ENCODE peak calls at places on chromosome 4, in four cellular contexts. H is heart left ventricle, W is lower leg skin, Q is choroid plexus epithelial cell. Z is an unnamed sample.

GRCh38 chr4:53019485-53020382 is 157.6 kb downstream of the RASL11B start:
- DNase-seq in H (no peak), W (no peak), Q (peak; percentile 83), Z (peak; percentile 89)

GRCh38 chr4:15479089-15479912 is 9.6 kb downstream of the CC2D2A start:
- DNase-seq in H (peak; percentile 41), W (no peak), Q (peak; percentile 94), Z (peak; percentile 59)

GRCh38 chr4:26174033-26174432 is 146.8 kb upstream of the RBPJ start:
- DNase-seq in H (no peak), W (no peak), Q (no peak), Z (peak; percentile 66)

GRCh38 chr4:14807857-14808256 is 194.4 kb upstream of the CPEB2 start:
- DNase-seq in H (no peak), W (no peak), Q (no peak), Z (no peak)

GRCh38 chr4:139525414-139525813 is 30.6 kb downstream of the SETD7 start:
- DNase-seq in H (no peak), W (no peak), Q (no peak), Z (peak; percentile 6)

GRCh38 chr4:63218837-63219236 is 1190.4 kb downstream of the TECRL start:
- DNase-seq in H (no peak), W (no peak), Q (no peak), Z (no peak)

GRCh38 chr4:26242451-26242850 is 78.4 kb upstream of the RBPJ start:
- DNase-seq in H (no peak), W (no peak), Q (peak; percentile 50), Z (no peak)

GRCh38 chr4:138390286-138390685 is 148.1 kb upstream of the SLC7A11 start:
- DNase-seq in H (no peak), W (no peak), Q (no peak), Z (no peak)

GRCh38 chr4:47741200-47741599 is 96.7 kb downstream of the CORIN start:
- DNase-seq in H (no peak), W (no peak), Q (peak; percentile 72), Z (no peak)

GRCh38 chr4:144649646-144650045 is 3.7 kb downstream of the HHIP start:
- DNase-seq in H (no peak), W (no peak), Q (no peak), Z (no peak)
- H3K4me3 ChIP-seq in H (no peak overlapping the region), W (no peak overlapping the region), Q (peak overlapping the region; percentile 0), Z (no peak overlapping the region)

GRCh38 chr4:95255396-95256107 is 293.2 kb downstream of the UNC5C start:
- DNase-seq in H (peak; percentile 36), W (no peak), Q (peak; percentile 85), Z (no peak)

GRCh38 chr4:95251568-95251967 is 297.2 kb downstream of the UNC5C start:
- DNase-seq in H (no peak), W (no peak), Q (no peak), Z (no peak)

GRCh38 chr4:95250544-95251137 is 298.1 kb downstream of the UNC5C start:
- DNase-seq in H (no peak), W (no peak), Q (no peak), Z (no peak)

DNA sequence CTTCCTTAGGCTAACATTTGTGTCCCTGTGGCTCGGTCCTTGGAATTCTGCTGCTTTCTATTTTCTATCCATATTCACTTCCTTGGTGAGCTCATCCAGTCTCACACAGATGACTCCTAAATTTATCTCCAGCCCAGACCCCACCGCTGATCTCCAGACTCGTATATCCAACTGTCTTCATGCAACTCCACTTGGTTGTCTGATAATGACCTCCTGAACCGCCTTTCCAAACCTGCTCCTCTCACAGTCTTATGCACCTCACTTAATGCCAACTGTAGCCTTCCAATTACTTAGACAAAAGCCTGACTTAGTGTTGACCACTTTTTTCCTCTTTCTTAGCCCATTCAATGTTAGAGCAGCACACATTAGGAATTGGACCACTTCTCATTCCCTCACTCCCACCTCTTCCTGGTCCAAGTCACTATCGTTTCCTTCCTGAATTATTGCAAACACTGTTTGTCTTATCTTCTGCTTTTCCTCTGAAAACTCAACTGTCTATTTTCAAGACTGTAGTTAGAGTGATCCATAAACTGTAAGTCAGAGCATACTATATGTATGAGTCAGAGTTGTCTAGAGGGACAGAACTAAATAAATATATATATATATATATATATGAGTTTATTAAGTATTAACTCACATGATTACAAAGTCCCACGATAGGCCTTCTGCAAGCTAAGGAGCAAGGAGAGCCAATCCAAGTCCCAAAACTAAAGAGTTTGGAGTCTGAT is 292.5 kb downstream of the UNC5C start:
- DNase-seq in H (no peak), W (no peak), Q (peak; percentile 42), Z (no peak)
- H3K4me3 ChIP-seq in H (no peak overlapping the region), W (no peak overlapping the region), Q (no peak overlapping the region), Z (no peak overlapping the region)

GRCh38 chr4:74097631-74098550 is 1.1 kb downstream of the CXCL2 start:
- DNase-seq in H (no peak), W (no peak), Q (peak; percentile 40), Z (peak; percentile 1)

GRCh38 chr4:74096265-74096980 is 2.6 kb downstream of the CXCL2 start:
- DNase-seq in H (no peak), W (no peak), Q (peak; percentile 54), Z (no peak)

GRCh38 chr4:74095886-74096264 is 3.1 kb downstream of the CXCL2 start:
- DNase-seq in H (no peak), W (no peak), Q (peak; percentile 17), Z (no peak)

GRCh38 chr4:74098628-74098995 is 383 bp downstream of the CXCL2 start:
- DNase-seq in H (no peak), W (no peak), Q (peak; percentile 35), Z (peak; percentile 5)

DNA sequence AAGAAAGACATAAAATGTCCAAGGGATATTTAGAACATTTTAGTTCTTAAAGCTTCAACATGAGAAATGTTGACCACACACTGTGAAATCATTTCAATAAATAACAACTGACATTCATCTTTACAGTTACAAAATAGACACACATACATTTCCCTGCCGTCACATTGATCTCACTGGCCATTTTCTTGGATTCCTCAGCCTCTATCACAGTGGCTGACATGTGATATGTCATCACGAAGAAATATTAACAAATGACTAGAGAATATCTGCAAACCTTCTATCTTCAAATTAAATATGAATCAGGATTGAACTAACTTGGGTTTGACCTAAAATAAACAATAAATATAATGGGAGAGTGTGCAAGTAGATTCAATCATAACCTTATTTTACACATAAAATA is 1.8 kb downstream of the CXCL2 start:
- DNase-seq in H (no peak), W (no peak), Q (peak; percentile 14), Z (no peak)
- H3K4me3 ChIP-seq in H (peak overlapping the region; percentile 59), W (no peak overlapping the region), Q (peak overlapping the region; percentile 7), Z (no peak overlapping the region)

GRCh38 chr4:151422862-151423261 is 13.9 kb downstream of the FHIP1A start:
- DNase-seq in H (no peak), W (no peak), Q (no peak), Z (no peak)

GRCh38 chr4:151428346-151428745 is 19.4 kb downstream of the FHIP1A start:
- DNase-seq in H (no peak), W (no peak), Q (no peak), Z (no peak)

GRCh38 chr4:151427268-151427667 is 18.3 kb downstream of the FHIP1A start:
- DNase-seq in H (no peak), W (no peak), Q (no peak), Z (no peak)

GRCh38 chr4:151429957-151430548 is 21.1 kb downstream of the FHIP1A start:
- DNase-seq in H (no peak), W (no peak), Q (peak; percentile 52), Z (no peak)

GRCh38 chr4:151426513-151426912 is 17.5 kb downstream of the FHIP1A start:
- DNase-seq in H (no peak), W (no peak), Q (no peak), Z (peak; percentile 62)
- H3K4me3 ChIP-seq in H (no peak overlapping the region), W (no peak overlapping the region), Q (no peak overlapping the region), Z (no peak overlapping the region)

DNA sequence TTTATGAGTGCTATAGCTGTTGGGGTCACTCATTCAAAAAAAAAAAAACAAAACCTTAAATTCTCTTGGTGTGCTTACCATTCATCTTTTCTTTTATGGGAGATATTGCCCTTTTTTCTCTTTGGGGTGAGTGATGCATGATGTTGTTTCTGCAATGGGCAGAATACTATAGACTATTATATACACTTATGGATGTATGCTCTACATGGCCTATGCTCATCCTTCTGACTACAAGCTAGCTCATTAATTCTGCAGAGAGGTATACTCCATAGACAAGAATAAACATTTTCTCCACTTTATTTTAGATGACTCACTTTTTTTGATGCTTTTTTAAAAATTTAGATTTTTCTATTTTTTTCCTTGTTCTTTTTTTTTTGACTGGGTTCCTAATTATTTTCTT is 160.3 kb upstream of the ANK2 start:
- DNase-seq in H (no peak), W (no peak), Q (no peak), Z (no peak)
- H3K4me3 ChIP-seq in H (no peak overlapping the region), W (no peak overlapping the region), Q (no peak overlapping the region), Z (no peak overlapping the region)

GRCh38 chr4:85932371-85933305 is 427.2 kb downstream of the MAPK10 start:
- DNase-seq in H (no peak), W (no peak), Q (no peak), Z (peak; percentile 30)
- H3K4me3 ChIP-seq in H (no peak overlapping the region), W (no peak overlapping the region), Q (no peak overlapping the region), Z (no peak overlapping the region)

GRCh38 chr4:83024233-83024632 is 10.8 kb upstream of the COPS4 start:
- DNase-seq in H (no peak), W (no peak), Q (no peak), Z (no peak)

GRCh38 chr4:83029688-83030087 is 5.3 kb upstream of the COPS4 start:
- DNase-seq in H (no peak), W (no peak), Q (no peak), Z (no peak)

GRCh38 chr4:83034630-83035494 is at the start of gene COPS4:
- DNase-seq in H (peak; percentile 98), W (peak; percentile 98), Q (peak; percentile 100), Z (peak; percentile 100)

GRCh38 chr4:83025563-83025962 is 9.4 kb upstream of the COPS4 start:
- DNase-seq in H (no peak), W (no peak), Q (no peak), Z (no peak)

GRCh38 chr4:83028976-83029375 is 6.0 kb upstream of the COPS4 start:
- DNase-seq in H (no peak), W (no peak), Q (no peak), Z (no peak)
- H3K4me3 ChIP-seq in H (no peak overlapping the region), W (no peak overlapping the region), Q (no peak overlapping the region), Z (no peak overlapping the region)

GRCh38 chr4:113593400-113594230 is 167.9 kb downstream of the CAMK2D start:
- DNase-seq in H (no peak), W (no peak), Q (no peak), Z (no peak)
- H3K4me3 ChIP-seq in H (no peak overlapping the region), W (no peak overlapping the region), Q (no peak overlapping the region), Z (no peak overlapping the region)

DNA sequence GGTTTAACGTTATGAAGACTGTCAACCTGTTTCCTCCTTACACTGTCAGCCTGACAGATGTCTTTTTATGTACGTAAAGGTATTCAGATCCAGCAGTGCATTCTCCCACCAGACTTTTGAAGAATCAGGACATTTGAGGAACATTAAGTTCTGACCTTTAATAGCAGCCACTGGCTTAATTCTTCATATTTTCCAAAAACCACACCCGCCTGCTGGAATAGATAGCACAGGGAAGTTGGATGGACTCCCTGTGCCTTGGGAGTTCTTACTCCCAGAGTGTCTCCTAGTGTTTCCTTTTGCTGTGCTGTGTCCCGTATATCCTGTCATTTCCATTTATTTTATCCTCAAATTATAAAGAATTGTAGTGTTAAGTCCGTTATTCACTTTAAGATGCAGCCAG is 94.5 kb downstream of the AFF1 start:
- DNase-seq in H (peak; percentile 49), W (no peak), Q (no peak), Z (peak; percentile 28)
- H3K4me3 ChIP-seq in H (no peak overlapping the region), W (no peak overlapping the region), Q (no peak overlapping the region), Z (no peak overlapping the region)

Z was measured in small intestine.